ENCODE peak calls at places on chromosomes 12 and 14, in ten cellular contexts. Z, L, U, O, Q, I, D, X, K and F are unnamed samples.

GRCh38 chr12:25348290-25348689 is 97.6 kb upstream of the KRAS start:
- DNase-seq in X (no peak), I (no peak), Q (no peak), U (no peak), O (no peak), D (no peak), L (no peak), Z (no peak), K (no peak), F (no peak)

GRCh38 chr14:40004871-40005503 is 572.8 kb upstream of the FBXO33 start:
- DNase-seq in O (no peak), U (no peak), Z (no peak), D (no peak), K (no peak), X (no peak), I (no peak), Q (no peak), L (peak), F (no peak)

GRCh38 chr14:101102875-101103274 is 199.4 kb upstream of the RTL1 start:
- DNase-seq in L (peak), I (peak), X (no peak), Q (no peak), Z (no peak), K (no peak), D (no peak), O (no peak), U (no peak), F (no peak)

GRCh38 chr14:68616255-68616902 is 176.5 kb downstream of the ZFP36L1 start:
- DNase-seq in U (peak), I (no peak), Q (no peak), Z (no peak), O (no peak), D (no peak), K (no peak), X (no peak), L (peak), F (no peak)

GRCh38 chr14:31947680-31948580 is 129.2 kb upstream of the ARHGAP5 start:
- DNase-seq in D (no peak), X (no peak), I (no peak), O (no peak), Q (no peak), L (no peak), K (no peak), U (no peak), Z (no peak), F (no peak)

GRCh38 chr14:49249022-49249421 is 337.2 kb downstream of the RPS29 start:
- DNase-seq in D (no peak), I (no peak), Q (no peak), Z (no peak), O (no peak), U (no peak), K (no peak), L (peak), X (no peak), F (no peak)

GRCh38 chr14:76812093-76812421 is 625 bp downstream of the ANGEL1 start:
- DNase-seq in Q (no peak), Z (no peak), D (no peak), X (no peak), U (peak), K (peak), O (no peak), I (no peak), L (no peak), F (no peak)

GRCh38 chr14:65486856-65487255 is 74.3 kb downstream of the FUT8 start:
- DNase-seq in Z (no peak), D (no peak), O (no peak), U (no peak), L (no peak), Q (no peak), I (no peak), X (no peak), K (no peak), F (no peak)

GRCh38 chr12:48281811-48282210 is 68.9 kb downstream of the ZNF641 start:
- DNase-seq in U (no peak), O (no peak), X (no peak), L (no peak), I (no peak), Z (no peak), Q (no peak), D (no peak), K (no peak), F (no peak)

GRCh38 chr12:19129486-19130223 is at the start of gene PLEKHA5:
- DNase-seq in Z (peak), Q (no peak), I (peak), K (peak), L (no peak), D (peak), X (peak), U (peak), O (peak), F (no peak)

GRCh38 chr14:102775855-102776760 is 1.1 kb upstream of the TRAF3 start:
- DNase-seq in X (peak), O (no peak), L (peak), I (no peak), K (no peak), U (no peak), Z (no peak), D (peak), Q (peak), F (no peak)

GRCh38 chr14:63432888-63433552 is 110.2 kb downstream of the PPP2R5E start:
- DNase-seq in K (no peak), D (no peak), Z (no peak), X (no peak), L (no peak), O (no peak), U (no peak), Q (no peak), I (no peak), F (no peak)